ENCODE peak calls at places on chromosomes 2 and 18, in four cellular contexts. V is GM06990; O is ovary; P is effector memory CD4-positive, alpha-beta T cell. I is an unnamed sample.

GRCh38 chr2:64311948-64312621 is 141.9 kb upstream of the LGALSL start:
- DNase-seq in P (no peak), O (peak), V (no peak), I (no peak)

GRCh38 chr2:5661362-5661761 is 30.8 kb upstream of the SOX11 start:
- DNase-seq in O (no peak), P (no peak), V (no peak), I (no peak)

GRCh38 chr2:24265212-24265611 is 90.4 kb downstream of the FAM228A start:
- DNase-seq in P (no peak), O (no peak), V (no peak), I (no peak)

GRCh38 chr2:119760876-119761275 is 1.2 kb downstream of the PTPN4 start:
- DNase-seq in P (no peak), O (no peak), V (peak), I (no peak)

GRCh38 chr18:75527848-75528247 is 100.3 kb upstream of the SMIM21 start:
- DNase-seq in O (no peak), P (no peak), V (no peak), I (no peak)

GRCh38 chr2:85648619-85649018 is 19.4 kb downstream of the SFTPB start:
- DNase-seq in V (no peak), P (no peak), O (no peak), I (no peak)

GRCh38 chr18:54100920-54101319 is 123.5 kb downstream of the MBD2 start:
- DNase-seq in O (no peak), V (no peak), P (no peak), I (no peak)

GRCh38 chr18:61595615-61596014 is 262.4 kb downstream of the CDH20 start:
- DNase-seq in P (no peak), V (no peak), O (no peak), I (no peak)

GRCh38 chr18:72672364-72673151 is 128.4 kb upstream of the CBLN2 start:
- DNase-seq in V (peak), P (no peak), O (no peak), I (no peak)

GRCh38 chr2:26846881-26847662 is 860 bp upstream of the DPYSL5 start:
- DNase-seq in O (no peak), P (no peak), V (no peak), I (no peak)

GRCh38 chr2:196143641-196144236 is 27.6 kb downstream of the STK17B start:
- DNase-seq in O (no peak), V (no peak), P (no peak), I (no peak)

GRCh38 chr18:32552421-32553030 is 81.8 kb upstream of the GAREM1 start:
- DNase-seq in P (no peak), O (peak), V (peak), I (peak)

GRCh38 chr18:6107794-6108193 is 212.5 kb upstream of the TMEM200C start:
- DNase-seq in V (no peak), P (no peak), O (no peak), I (no peak)

GRCh38 chr2:8607591-8607990 is 74.3 kb upstream of the ID2 start:
- DNase-seq in V (no peak), P (no peak), O (no peak), I (no peak)

DNA sequence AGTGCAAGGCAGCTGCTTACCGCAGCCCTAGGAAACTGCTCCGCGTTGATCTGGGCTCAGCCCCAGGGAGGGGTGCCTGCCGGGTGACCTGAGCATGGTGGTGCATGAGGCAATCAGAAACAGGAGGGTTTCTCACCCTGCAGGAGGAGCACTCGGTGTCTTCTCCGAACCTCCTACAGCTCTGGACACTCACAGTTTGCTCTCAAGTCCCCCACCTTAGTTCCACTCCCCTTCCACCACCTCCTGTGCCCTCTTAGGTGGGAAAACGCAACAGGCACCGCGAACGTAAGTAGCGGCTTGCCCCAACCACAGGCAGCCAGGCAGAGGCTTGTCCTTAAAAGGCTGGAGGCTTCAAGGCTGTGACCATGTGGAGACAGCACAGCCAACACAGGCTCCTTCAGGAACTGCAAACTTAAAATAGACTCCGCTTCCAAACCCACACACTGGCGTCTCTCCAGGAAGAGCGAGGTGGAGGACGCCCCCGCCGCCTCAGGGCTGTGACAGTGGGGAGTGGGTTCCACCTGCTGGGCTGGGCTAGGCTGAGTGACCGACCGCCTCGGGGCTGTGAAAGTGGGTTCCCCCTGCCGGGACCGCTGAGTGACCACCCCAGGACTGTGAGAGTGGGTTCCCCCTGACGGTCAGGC is 71.6 kb downstream of the NDUFA10 start:
- DNase-seq in P (no peak), V (no peak), O (peak), I (no peak)
- H3K4me3 ChIP-seq in P (no peak), V (no peak), O (no peak), I (no peak)

DNA sequence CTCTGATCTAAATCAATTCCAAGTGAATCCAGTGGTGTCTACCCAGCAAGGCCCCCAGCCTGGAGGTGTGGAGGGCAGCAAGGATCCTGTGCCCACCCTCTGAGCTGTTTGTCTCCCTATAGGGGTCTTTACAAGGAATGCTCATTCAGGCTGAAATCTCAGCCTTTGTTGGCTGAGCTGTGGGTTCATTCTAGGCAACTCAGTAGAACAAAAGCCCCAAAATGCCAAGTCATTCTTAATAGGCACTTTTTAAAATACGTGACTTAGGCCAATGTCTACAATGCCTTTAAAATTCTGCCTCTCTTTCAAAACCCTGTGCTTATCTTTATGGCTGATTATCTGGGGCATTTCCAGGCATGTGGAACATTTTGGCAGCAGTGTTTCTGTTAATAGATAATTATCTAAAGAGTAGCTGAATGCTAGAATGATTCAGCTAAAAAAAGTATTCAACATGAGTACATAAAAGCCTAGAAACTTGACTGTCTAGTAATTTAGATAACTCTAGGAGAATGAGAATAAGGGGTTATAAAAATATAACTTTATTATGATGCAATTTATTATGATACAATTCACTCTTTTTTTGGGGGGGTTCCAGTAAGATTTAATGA is 7.4 kb downstream of the UGT1A6 start:
- DNase-seq in O (no peak), V (no peak), P (no peak), I (no peak)
- H3K4me3 ChIP-seq in O (no peak), V (no peak), P (no peak), I (no peak)

DNA sequence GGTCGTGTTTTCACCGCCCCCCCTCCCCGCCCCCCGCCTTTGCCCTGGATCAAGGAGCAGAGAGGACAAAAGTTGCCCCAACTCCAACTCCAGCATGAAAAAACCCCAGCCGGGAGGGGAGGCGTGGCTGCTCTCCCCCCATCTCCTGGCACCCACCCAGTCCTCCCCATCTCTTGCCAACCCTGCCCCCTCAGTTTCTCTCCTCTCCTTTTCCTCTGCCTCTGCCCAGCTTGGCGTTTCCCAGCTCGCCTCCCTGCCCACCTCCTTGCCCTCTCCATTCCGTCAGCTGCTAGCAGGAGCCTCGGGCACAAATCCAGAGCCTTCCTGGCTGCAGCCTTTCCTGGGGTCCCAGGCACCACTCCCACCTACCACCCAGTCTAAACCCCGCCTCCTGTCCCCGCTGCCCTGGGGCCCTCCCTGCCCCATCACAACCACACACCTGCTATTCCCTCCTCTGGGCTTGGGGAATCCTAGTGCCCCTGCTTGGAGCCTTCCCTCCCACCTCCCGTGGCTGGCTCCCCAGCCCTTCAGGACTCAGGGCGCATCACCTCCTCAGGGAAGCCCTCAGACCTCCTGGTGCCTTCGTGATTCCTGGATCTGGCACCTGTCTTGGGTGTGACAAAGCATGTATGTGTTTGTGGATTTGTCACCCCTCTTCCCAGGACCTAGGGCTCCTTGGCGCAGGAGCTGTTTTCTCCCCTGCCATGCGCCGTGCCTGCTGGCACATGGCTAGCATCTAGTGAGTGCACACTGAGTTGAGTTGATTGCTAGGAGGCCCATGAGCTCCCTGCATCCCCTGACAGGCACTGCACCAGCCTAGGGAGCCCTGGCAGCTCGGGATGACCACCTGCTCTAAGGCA is 209.1 kb downstream of the TFCP2L1 start:
- DNase-seq in O (peak), P (no peak), V (no peak), I (no peak)
- H3K4me3 ChIP-seq in O (no peak), P (no peak), V (no peak), I (no peak)

GRCh38 chr2:200786423-200786822 is 25.3 kb upstream of the BZW1 start:
- DNase-seq in O (no peak), V (no peak), P (no peak), I (no peak)

GRCh38 chr2:200784215-200784614 is 27.5 kb upstream of the BZW1 start:
- DNase-seq in O (no peak), P (no peak), V (no peak), I (no peak)

GRCh38 chr2:200779214-200779613 is 32.5 kb upstream of the BZW1 start:
- DNase-seq in P (no peak), O (no peak), V (no peak), I (no peak)

GRCh38 chr2:200781626-200782025 is 30.1 kb upstream of the BZW1 start:
- DNase-seq in P (no peak), O (no peak), V (no peak), I (no peak)

GRCh38 chr2:200782243-200782642 is 29.5 kb upstream of the BZW1 start:
- DNase-seq in P (no peak), V (no peak), O (no peak), I (no peak)
- H3K4me3 ChIP-seq in P (no peak), V (no peak), O (no peak), I (no peak)

DNA sequence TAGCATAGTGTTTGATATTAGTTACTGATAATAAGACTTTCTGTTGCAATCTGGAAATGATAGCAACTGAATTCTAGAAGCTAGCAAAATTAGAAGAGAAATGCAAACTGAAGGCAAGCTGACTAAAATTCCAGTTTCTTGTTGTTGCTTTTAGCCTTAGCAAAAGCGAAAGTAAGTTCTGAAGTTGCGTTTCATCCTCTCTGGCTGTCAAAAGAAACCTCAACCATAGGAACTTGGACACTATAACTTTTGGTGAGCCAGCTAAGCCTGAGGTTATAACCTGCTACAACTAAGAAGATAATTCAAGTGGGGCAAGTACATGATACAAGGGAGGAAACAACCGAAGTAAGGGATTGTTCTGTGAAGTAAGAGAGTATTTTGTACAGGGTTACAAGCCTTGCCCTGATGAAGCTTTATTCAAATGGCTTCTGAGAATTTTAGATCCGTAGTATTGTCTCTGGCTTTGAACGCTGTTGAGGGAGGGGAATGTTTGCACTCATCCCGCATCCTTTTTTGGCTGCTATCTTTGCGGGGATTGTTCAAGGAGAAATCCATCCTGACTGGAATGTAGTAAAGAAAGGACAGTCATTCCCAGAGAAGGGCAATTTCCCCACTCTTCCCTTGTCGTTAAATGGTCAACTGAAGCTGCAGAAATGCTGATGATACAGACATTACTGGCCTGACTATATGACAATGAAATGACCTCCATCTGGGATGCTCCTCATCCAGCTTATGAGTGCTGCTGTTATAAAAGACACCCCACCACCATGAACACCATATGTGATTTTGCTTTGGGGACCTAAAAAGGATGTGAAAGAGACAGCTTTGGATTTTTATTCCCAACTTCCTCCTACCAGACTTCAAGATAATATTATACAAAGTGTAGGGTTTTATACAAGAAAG is 7.0 kb upstream of the TMX3 start:
- DNase-seq in O (no peak), P (no peak), V (peak), I (peak)
- H3K4me3 ChIP-seq in O (peak), P (peak), V (peak), I (peak)

GRCh38 chr2:50116611-50117010 is 915.3 kb downstream of the NRXN1 start:
- DNase-seq in P (no peak), O (no peak), V (no peak), I (no peak)
- H3K4me3 ChIP-seq in P (no peak), O (no peak), V (no peak), I (no peak)

I was measured in naive thymus-derived CD4-positive, alpha-beta T cell.